ENCODE peak calls at places on chromosome 9, in five cellular contexts. R, I, E, F and G are unnamed samples.

GRCh38 chr9:136140966-136141365 is 22.3 kb upstream of the TMEM250 start:
- DNase-seq in R (no peak), I (no peak), E (no peak), F (no peak), G (no peak)

GRCh38 chr9:117485176-117485575 is 70.3 kb upstream of the ASTN2 start:
- DNase-seq in I (no peak), R (no peak), F (no peak), E (no peak), G (no peak)

GRCh38 chr9:109817146-109817845 is 37.3 kb downstream of the PALM2AKAP2 start:
- DNase-seq in I (no peak), E (no peak), F (no peak), R (no peak), G (no peak)

GRCh38 chr9:123685489-123686083 is 244.3 kb downstream of the DENND1A start:
- DNase-seq in I (no peak), F (no peak), E (no peak), R (no peak), G (no peak)

GRCh38 chr9:95458666-95459065 is 58.1 kb downstream of the PTCH1 start:
- DNase-seq in I (no peak), F (no peak), R (peak; percentile 83), E (no peak), G (no peak)

GRCh38 chr9:7816021-7816420 is 16.4 kb upstream of the DMAC1 start:
- DNase-seq in F (no peak), E (no peak), R (no peak), I (no peak), G (no peak)

GRCh38 chr9:112086627-112087026 is 88.5 kb downstream of the SUSD1 start:
- DNase-seq in F (no peak), R (peak; percentile 42), I (no peak), E (peak; percentile 7), G (no peak)

GRCh38 chr9:72149231-72149975 is at the start of gene GDA:
- DNase-seq in I (peak; percentile 68), F (no peak), R (no peak), E (no peak), G (no peak)

GRCh38 chr9:80994892-80995291 is 694.5 kb downstream of the TLE1 start:
- DNase-seq in E (no peak), I (no peak), F (no peak), R (no peak), G (no peak)

GRCh38 chr9:101307041-101307440 is 77.8 kb downstream of the BAAT start:
- DNase-seq in E (no peak), R (no peak), I (no peak), F (no peak), G (peak; percentile 2)

GRCh38 chr9:97704851-97705250 is 7.7 kb upstream of the XPA start:
- DNase-seq in I (no peak), R (no peak), E (no peak), F (no peak), G (no peak)

GRCh38 chr9:16352791-16353401 is 517.6 kb downstream of the BNC2 start:
- DNase-seq in R (no peak), E (no peak), I (no peak), F (no peak), G (no peak)

GRCh38 chr9:86303316-86303975 is 21.1 kb upstream of the ISCA1 start:
- DNase-seq in I (no peak), F (peak; percentile 7), E (no peak), R (no peak), G (no peak)

GRCh38 chr9:114098660-114099522 is at the start of gene KIF12:
- DNase-seq in F (peak; percentile 74), R (peak; percentile 93), E (peak; percentile 74), I (peak; percentile 22), G (peak; percentile 88)
- TF ChIP-seq JUND in F (no peak), R (no peak), E (no peak), I (no peak), G (no peak)

DNA sequence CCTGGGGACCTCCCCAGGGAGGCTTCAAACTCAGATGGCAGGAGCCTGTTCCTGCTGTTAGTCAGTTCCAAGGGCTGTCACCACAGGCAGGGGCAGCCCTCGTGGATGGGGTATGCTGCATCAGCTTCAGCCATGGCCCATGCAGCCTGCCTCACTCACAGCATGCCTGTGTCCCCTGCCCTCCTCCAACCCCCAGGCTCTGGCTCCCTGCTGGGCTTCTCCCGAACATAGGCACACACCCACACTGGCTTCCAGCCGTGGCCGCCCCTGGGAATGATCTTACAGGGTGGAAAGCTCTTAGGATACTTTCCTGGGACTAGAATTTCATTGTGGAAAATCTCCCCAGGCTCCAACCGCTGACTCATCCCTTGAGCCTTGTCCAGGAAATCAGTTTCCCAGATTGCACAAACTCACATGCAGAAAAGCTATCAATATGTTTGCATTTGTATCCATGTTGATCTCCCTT is 163.8 kb downstream of the SEC61B start:
- DNase-seq in R (no peak), E (no peak), F (no peak), I (peak; percentile 22), G (no peak)
- TF ChIP-seq JUND in R (peak; percentile 36), E (no peak), F (no peak), I (peak; percentile 44), G (no peak)

GRCh38 chr9:33288828-33289483 is 1.4 kb upstream of the NFX1 start:
- DNase-seq in I (no peak), R (no peak), F (no peak), E (no peak), G (no peak)

GRCh38 chr9:33288235-33288634 is 2.1 kb upstream of the NFX1 start:
- DNase-seq in F (no peak), R (no peak), I (no peak), E (no peak), G (no peak)

GRCh38 chr9:33289936-33290246 is 425 bp upstream of the NFX1 start:
- DNase-seq in R (no peak), I (no peak), E (no peak), F (no peak), G (no peak)

GRCh38 chr9:33290247-33290993 is at the start of gene NFX1:
- DNase-seq in R (peak; percentile 94), I (peak; percentile 95), E (peak; percentile 94), F (peak; percentile 90), G (peak; percentile 80)

GRCh38 chr9:33289501-33289900 is 815 bp upstream of the NFX1 start:
- DNase-seq in I (no peak), F (no peak), E (no peak), R (peak; percentile 38), G (no peak)
- TF ChIP-seq JUND in I (no peak), F (no peak), E (no peak), R (no peak), G (no peak)

DNA sequence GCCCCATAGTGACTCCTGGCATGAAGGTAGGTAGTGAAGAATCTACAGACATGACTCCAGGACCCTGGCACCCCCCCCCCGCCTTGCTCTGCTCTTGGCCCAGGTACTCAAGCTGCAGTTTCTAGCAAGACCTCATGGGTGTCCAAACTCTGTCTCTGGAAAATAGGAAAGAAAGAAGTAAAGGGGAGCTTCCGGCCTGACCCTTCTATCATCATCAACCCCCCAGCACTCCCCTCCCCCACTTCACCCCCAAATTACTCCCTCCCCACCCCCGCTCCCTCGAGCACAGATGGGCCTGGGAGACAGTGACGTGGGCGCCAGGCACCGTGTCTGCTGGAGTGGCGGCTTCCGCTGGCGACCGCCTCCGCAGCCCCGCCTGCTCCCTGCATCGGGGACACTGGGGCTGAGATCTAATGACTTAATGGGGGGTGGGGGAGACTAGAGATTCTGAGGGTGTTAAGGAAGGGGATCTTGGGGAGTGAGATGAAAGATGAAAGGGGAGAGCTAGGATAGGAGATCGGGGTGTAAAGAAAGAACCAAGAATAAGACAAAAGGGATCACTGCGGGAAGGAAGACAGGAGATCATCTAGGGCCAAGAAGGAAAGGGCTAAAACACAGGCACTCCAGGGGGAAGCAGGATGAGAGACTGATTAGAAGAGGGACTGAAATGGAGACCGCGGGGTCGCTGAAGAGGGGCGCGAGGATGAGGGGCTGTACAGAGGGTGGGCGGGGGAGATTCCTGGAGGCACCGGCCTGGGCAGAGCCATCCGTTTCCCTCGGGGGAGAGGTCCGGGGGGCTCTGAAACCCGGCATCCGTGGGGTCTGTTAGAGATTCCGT is 1.1 kb upstream of the DNAJB5 start:
- DNase-seq in F (no peak), I (no peak), E (no peak), R (peak; percentile 54), G (no peak)
- TF ChIP-seq JUND in F (no peak), I (no peak), E (no peak), R (no peak), G (no peak)

GRCh38 chr9:130463141-130463540 is 18.4 kb downstream of the ASS1 start:
- DNase-seq in F (no peak), I (no peak), E (no peak), R (no peak), G (no peak)

GRCh38 chr9:130462685-130463084 is 17.9 kb downstream of the ASS1 start:
- DNase-seq in R (no peak), F (no peak), I (no peak), E (no peak), G (no peak)

GRCh38 chr9:130461731-130462130 is 17.0 kb downstream of the ASS1 start:
- DNase-seq in R (no peak), F (no peak), E (no peak), I (no peak), G (no peak)

GRCh38 chr9:130459941-130460340 is 15.2 kb downstream of the ASS1 start:
- DNase-seq in E (no peak), R (no peak), I (no peak), F (no peak), G (no peak)

GRCh38 chr9:130461218-130461630 is 16.5 kb downstream of the ASS1 start:
- DNase-seq in F (peak; percentile 79), E (peak; percentile 28), R (peak; percentile 87), I (no peak), G (peak; percentile 79)
- TF ChIP-seq JUND in F (no peak), E (no peak), R (no peak), I (no peak), G (no peak)

GRCh38 chr9:13508086-13508485 is 228.6 kb upstream of the MPDZ start:
- DNase-seq in R (no peak), E (no peak), F (no peak), I (no peak), G (no peak)

GRCh38 chr9:13502503-13502902 is 223.0 kb upstream of the MPDZ start:
- DNase-seq in I (no peak), R (no peak), E (no peak), F (no peak), G (no peak)

GRCh38 chr9:13500034-13500433 is 220.5 kb upstream of the MPDZ start:
- DNase-seq in I (no peak), E (no peak), F (no peak), R (peak; percentile 24), G (no peak)

DNA sequence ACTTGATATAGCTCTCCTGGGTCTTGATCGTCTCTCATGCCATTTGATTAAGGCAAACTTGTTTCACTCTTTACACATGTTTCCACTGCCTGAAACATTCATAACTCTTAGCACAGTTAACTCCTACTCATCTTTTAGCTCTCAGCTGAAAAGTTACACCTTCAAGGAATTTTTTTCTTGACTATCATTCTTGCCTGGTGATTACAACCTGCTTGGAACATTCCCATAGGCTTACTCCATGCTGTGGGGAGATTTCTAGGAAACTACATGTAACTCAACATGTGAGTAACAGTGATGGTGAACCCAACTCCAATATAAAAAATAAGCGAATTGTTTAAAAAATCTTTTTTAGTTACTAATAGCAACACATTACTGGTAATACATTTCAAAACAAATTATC is 224.1 kb upstream of the MPDZ start:
- DNase-seq in E (no peak), I (no peak), R (no peak), F (no peak), G (no peak)
- TF ChIP-seq JUND in E (no peak), I (no peak), R (no peak), F (no peak), G (no peak)

GRCh38 chr9:87551692-87552303 is 54.1 kb downstream of the DAPK1 start:
- DNase-seq in R (no peak), F (peak; percentile 57), E (no peak), I (no peak), G (no peak)
- TF ChIP-seq JUND in R (no peak), F (peak; percentile 66), E (no peak), I (no peak), G (no peak)